ENCODE peak calls at places on chromosomes 11 and 22, in five cellular contexts. G is GM23248, E is fibroblast of lung, P is PC-3, V is HepG2. H is an unnamed sample.

GRCh38 chr22:50483977-50484853 is 2.4 kb upstream of the MIOX start:
- DNase-seq in P (no peak), G (no peak), V (no peak), E (no peak), H (no peak)

GRCh38 chr11:12271826-12272366 is 105.5 kb upstream of the PARVA start:
- DNase-seq in E (no peak), V (no peak), G (no peak), P (no peak), H (no peak)

GRCh38 chr11:102367364-102367763 is 20.4 kb downstream of the BIRC2 start:
- DNase-seq in P (peak), V (no peak), G (peak), E (peak), H (peak)

GRCh38 chr11:114058026-114058706 is 1.3 kb upstream of the ZBTB16 start:
- DNase-seq in V (no peak), P (no peak), E (peak), G (no peak), H (no peak)

GRCh38 chr11:12086271-12087074 is 23.9 kb upstream of the MICAL2 start:
- DNase-seq in P (peak), G (peak), V (peak), E (peak), H (peak)

GRCh38 chr22:43722444-43722843 is 89.7 kb downstream of the EFCAB6 start:
- DNase-seq in G (no peak), E (no peak), V (no peak), P (no peak), H (no peak)

GRCh38 chr11:20099527-20099926 is 60.7 kb downstream of the DBX1 start:
- DNase-seq in P (no peak), E (no peak), V (no peak), G (no peak), H (no peak)

GRCh38 chr11:107844041-107844440 is 14.5 kb downstream of the SLC35F2 start:
- DNase-seq in V (no peak), G (peak), P (peak), E (no peak), H (no peak)

GRCh38 chr11:119536801-119537200 is 113.8 kb upstream of the THY1 start:
- DNase-seq in P (no peak), G (no peak), V (no peak), E (no peak), H (no peak)

GRCh38 chr11:61550665-61551227 is 30.1 kb downstream of the SYT7 start:
- DNase-seq in P (no peak), V (no peak), E (no peak), G (no peak), H (no peak)

GRCh38 chr11:68583047-68583446 is 101.3 kb upstream of the GAL start:
- DNase-seq in P (peak), E (peak), V (no peak), G (peak), H (no peak)

GRCh38 chr11:63858628-63859550 is 20.0 kb downstream of the MARK2 start:
- DNase-seq in G (peak), E (peak), P (no peak), V (peak), H (peak)

GRCh38 chr11:37718431-37718999 is 1120.5 kb upstream of the RAG2 start:
- DNase-seq in V (no peak), E (peak), P (no peak), G (no peak), H (peak)

GRCh38 chr11:36509265-36509664 is 807 bp downstream of the TRAF6 start:
- DNase-seq in G (peak), V (no peak), E (peak), P (peak), H (peak)

GRCh38 chr11:110159491-110159890 is 66.3 kb downstream of the ZC3H12C start:
- DNase-seq in G (no peak), P (no peak), V (no peak), E (no peak), H (no peak)

GRCh38 chr11:113091578-113091844 is 130.3 kb downstream of the NCAM1 start:
- DNase-seq in P (no peak), G (peak), V (no peak), E (no peak), H (no peak)

GRCh38 chr11:120020981-120021380 is 116.9 kb downstream of the TRIM29 start:
- DNase-seq in G (no peak), P (no peak), E (no peak), V (no peak), H (no peak)

GRCh38 chr11:61280883-61281580 is 14.1 kb downstream of the VWCE start:
- DNase-seq in P (no peak), V (no peak), E (no peak), G (no peak), H (no peak)

GRCh38 chr11:75714211-75714610 is 3.4 kb upstream of the MOGAT2 start:
- DNase-seq in V (no peak), P (no peak), E (no peak), G (no peak), H (no peak)

GRCh38 chr22:25754527-25755202 is 12.7 kb downstream of the MYO18B start:
- DNase-seq in V (no peak), E (peak), P (no peak), G (peak), H (peak)

GRCh38 chr11:45209000-45209399 is 62.6 kb downstream of the PRDM11 start:
- DNase-seq in V (no peak), G (no peak), P (no peak), E (no peak), H (no peak)

GRCh38 chr22:46149998-46150549 is at the start of gene PPARA:
- DNase-seq in P (peak), E (peak), G (peak), V (peak), H (peak)

GRCh38 chr11:47510231-47510630 is 42.7 kb downstream of the CELF1 start:
- DNase-seq in V (no peak), E (no peak), P (peak), G (peak), H (no peak)

GRCh38 chr11:94746721-94747120 is 21.4 kb upstream of the AMOTL1 start:
- DNase-seq in V (no peak), E (no peak), G (peak), P (peak), H (no peak)

GRCh38 chr11:103729653-103730052 is 306.8 kb upstream of the DDI1 start:
- DNase-seq in G (no peak), P (no peak), E (peak), V (no peak), H (no peak)

GRCh38 chr22:25139062-25139461 is 60.6 kb upstream of the CRYBB3 start:
- DNase-seq in E (no peak), V (no peak), G (no peak), P (no peak), H (peak)

GRCh38 chr11:2975594-2975993 is 16.5 kb downstream of the NAP1L4 start:
- DNase-seq in G (peak), V (peak), P (peak), E (peak), H (peak)

GRCh38 chr11:120025606-120026335 is 112.1 kb downstream of the TRIM29 start:
- DNase-seq in G (no peak), P (no peak), E (no peak), V (no peak), H (no peak)

GRCh38 chr11:19345848-19346681 is 105.3 kb upstream of the E2F8 start:
- DNase-seq in E (peak), V (no peak), G (peak), P (no peak), H (peak)

GRCh38 chr22:43239102-43239875 is 52.4 kb upstream of the TTLL12 start:
- DNase-seq in P (no peak), G (no peak), V (no peak), E (no peak), H (no peak)

GRCh38 chr22:24440270-24440717 is 12.9 kb downstream of the ADORA2A start:
- DNase-seq in G (no peak), V (no peak), E (no peak), P (no peak), H (no peak)

DNA sequence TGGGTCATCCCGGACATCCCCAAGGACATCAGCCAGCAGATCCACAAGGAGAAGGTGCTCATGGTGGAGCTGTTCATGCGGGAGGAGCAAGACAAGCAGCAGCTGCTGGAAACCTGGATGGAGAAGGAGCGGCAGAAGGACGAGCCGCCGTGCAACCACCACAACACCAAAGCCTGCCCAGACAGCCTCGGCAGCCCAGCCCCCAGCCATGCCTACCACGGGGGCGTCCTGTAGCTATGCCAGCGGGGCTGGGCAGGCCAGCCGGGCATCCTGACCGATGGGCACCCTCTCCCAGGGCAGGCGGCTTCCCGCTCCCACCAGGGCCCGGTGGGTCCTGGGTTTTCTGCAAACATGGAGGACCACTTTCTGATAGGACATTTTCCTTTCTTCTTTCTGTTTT is 15.3 kb upstream of the FADD start:
- DNase-seq in G (no peak), V (no peak), P (no peak), E (no peak), H (no peak)
- TF ChIP-seq EZH2 in G (no peak), V (no peak), P (no peak), E (no peak), H (no peak)

GRCh38 chr11:17790453-17790852 is 55.9 kb downstream of the KCNC1 start:
- DNase-seq in V (no peak), G (peak), E (peak), P (peak), H (no peak)
- H3K27ac ChIP-seq in V (no peak), G (no peak), E (no peak), P (peak), H (no peak)

GRCh38 chr22:49266561-49267519 is 560.8 kb downstream of the BRD1 start:
- DNase-seq in P (no peak), G (no peak), V (no peak), E (no peak), H (no peak)
- TF ChIP-seq EZH2 in P (no peak), G (no peak), V (no peak), E (no peak), H (no peak)

DNA sequence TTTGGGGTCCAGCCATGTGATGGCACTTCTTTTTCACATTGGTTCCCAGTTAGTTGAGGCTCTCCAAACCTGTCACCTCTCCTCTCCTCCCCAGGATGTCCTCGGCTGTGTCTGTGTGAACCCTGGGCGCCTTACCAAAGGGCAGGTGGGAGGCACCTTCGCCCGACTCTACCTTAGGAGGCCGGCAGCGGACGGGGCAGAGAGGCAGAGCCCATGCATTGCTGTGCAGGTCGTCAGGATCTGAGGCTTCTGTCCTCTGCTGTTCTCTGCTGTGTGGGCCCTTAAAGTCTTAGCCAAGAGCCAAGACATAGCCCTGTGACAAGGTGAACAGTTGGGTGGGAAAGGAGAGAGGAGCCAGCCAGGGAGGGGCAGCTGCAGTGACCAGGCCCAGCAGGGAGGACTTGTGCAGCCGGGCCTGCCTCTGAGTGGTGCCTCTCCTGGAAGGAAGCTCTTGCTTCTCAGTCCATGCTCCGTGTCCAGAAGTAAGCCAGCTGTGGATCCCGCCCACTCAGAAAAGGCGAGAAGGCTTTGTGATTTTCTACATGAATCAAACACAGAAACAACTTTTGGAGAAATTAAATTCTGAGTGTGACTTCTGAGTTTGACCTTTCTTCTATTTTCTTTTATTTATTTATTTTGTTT is 17.5 kb upstream of the CDC42EP2 start:
- DNase-seq in P (no peak), G (no peak), V (no peak), E (peak), H (no peak)
- H3K27ac ChIP-seq in P (no peak), G (no peak), V (no peak), E (peak), H (no peak)

GRCh38 chr11:124760205-124760652 is 1.9 kb downstream of the ESAM start:
- DNase-seq in G (no peak), P (no peak), V (no peak), E (no peak), H (no peak)

GRCh38 chr11:124758355-124759267 is 3.5 kb downstream of the ESAM start:
- DNase-seq in P (peak), G (peak), V (peak), E (peak), H (peak)

GRCh38 chr11:124760806-124761205 is 1.3 kb downstream of the ESAM start:
- DNase-seq in G (no peak), V (no peak), P (no peak), E (no peak), H (no peak)

GRCh38 chr11:124761301-124762021 is 629 bp downstream of the ESAM start:
- DNase-seq in V (no peak), E (no peak), P (no peak), G (no peak), H (no peak)

GRCh38 chr11:124759268-124760204 is 2.6 kb downstream of the ESAM start:
- DNase-seq in V (no peak), G (no peak), P (no peak), E (no peak), H (no peak)
- TF ChIP-seq EZH2 in V (no peak), G (peak), P (no peak), E (no peak), H (no peak)

DNA sequence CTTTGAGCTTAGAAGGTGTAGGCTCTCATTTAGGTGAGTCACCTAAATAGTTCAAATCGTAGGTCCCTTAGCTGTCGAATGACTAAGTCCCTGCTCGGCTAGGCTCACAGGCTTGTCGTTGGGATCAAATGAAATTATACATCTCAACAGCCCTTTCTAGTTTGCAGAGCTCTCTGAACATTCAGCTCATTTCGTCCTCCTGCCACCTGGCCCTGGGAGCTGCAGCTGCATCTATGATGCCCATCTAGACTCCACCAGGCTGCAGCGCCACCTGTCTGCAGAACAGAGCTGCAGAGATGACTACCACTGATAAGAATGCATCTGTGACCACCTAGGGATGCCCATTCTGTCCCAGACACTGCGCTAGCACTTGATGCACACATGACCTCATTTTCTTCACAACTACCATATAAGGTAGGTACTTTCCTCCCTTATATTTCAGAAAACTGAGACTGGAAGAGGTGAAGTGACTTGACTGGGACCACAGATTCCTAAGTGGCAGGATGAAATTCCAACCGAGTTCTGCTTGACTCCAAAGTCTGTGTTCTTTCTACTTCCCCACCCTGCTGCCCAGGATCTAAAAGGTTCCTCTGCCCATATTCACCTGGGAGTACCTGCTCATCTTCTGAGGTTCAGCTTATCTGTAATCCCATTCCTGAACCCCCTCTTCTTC is 141.1 kb upstream of the NARS2 start:
- DNase-seq in V (peak), P (peak), G (peak), E (peak), H (peak)
- H3K27ac ChIP-seq in V (no peak), P (peak), G (no peak), E (no peak), H (no peak)

GRCh38 chr11:62575837-62576236 is 2.1 kb upstream of the EEF1G start:
- DNase-seq in E (no peak), G (no peak), V (no peak), P (no peak), H (no peak)

GRCh38 chr11:62579252-62579651 is 5.6 kb upstream of the EEF1G start:
- DNase-seq in E (no peak), P (no peak), V (no peak), G (no peak), H (no peak)

GRCh38 chr11:62578541-62578940 is 4.8 kb upstream of the EEF1G start:
- DNase-seq in G (no peak), V (no peak), P (no peak), E (no peak), H (no peak)

GRCh38 chr11:62575156-62575555 is 1.5 kb upstream of the EEF1G start:
- DNase-seq in V (no peak), G (peak), P (no peak), E (no peak), H (no peak)

DNA sequence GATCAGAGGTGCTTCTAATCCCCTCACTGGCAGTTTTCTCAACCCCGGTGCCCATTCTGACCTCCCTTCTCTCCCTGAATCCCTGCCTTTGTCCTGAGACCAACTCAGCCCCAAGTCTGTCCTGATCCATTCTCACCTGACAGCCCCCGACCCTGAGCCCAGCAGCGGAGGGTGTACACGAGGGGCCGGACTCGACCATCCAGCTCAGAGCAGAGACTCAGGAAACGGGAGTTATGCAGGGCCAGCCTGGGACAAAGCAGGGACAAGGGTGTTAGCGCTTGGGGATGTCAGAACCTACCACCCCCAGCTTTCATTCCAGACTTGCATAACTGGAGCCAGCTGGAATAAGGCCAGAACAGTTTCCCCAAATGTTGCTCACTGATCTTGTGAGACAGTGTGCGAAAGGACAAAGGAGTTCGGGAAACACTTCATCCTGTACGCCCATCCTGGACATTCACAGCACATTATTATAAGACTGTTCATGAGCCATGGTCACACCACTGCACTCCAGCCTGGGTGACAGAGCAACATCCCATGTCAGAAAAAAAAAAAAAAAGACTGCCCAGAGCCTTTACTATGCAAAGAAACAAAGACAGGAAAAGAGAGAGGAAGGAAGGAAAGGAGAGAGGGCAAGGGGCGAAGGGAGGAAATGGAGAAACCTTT is 3.5 kb upstream of the EEF1G start:
- DNase-seq in V (no peak), E (no peak), G (no peak), P (no peak), H (no peak)
- TF ChIP-seq EZH2 in V (no peak), E (no peak), G (no peak), P (no peak), H (no peak)

DNA sequence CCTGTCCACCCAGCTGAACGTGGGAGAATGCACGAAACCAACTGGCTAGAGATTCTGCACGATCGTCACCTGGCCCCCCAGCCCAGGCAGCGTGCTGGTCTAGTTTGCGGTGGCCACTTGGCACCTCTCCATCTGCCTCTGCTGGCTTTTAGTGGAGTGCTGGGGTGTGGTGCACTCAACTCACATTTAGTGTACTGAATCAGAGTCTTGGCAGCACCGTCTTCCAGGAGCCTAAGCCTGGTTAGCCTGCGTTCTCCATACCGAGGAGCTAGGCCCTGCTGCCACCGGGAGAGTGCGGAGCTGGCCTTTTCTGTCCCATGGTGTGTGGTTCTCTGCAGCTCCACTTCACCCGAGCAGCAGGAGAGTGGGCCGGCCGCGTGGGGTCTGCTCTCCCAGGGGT is 2.8 kb downstream of the MRPL23 start:
- DNase-seq in E (no peak), V (no peak), G (no peak), P (no peak), H (no peak)
- H3K27ac ChIP-seq in E (no peak), V (no peak), G (no peak), P (no peak), H (no peak)

GRCh38 chr11:116827461-116827860 is 2.2 kb upstream of the APOC3 start:
- DNase-seq in P (no peak), G (no peak), E (no peak), V (no peak), H (no peak)
- TF ChIP-seq EZH2 in P (no peak), G (no peak), E (no peak), V (no peak), H (no peak)

GRCh38 chr11:16987205-16987568 is 27.0 kb downstream of the PLEKHA7 start:
- DNase-seq in V (no peak), G (no peak), E (no peak), P (no peak), H (no peak)
- H3K27ac ChIP-seq in V (no peak), G (no peak), E (no peak), P (peak), H (no peak)

H was measured in A673.